ENCODE peak calls at places on chromosomes 6 and 20, in ten cellular contexts. G is mucosa of descending colon, H is endothelial cell, V is GM13977, Y is GM12878, B is H1, E is A673, K is body of pancreas, W is foreskin fibroblast, Z is transverse colon. J is an unnamed sample.
A peak's percentile ranks its signal among the peaks of the same experiment; 100 is the strongest.

GRCh38 chr20:43446361-43446879 is 11.3 kb upstream of the SRSF6 start:
- DNase-seq in G (no peak), H (no peak), V (no peak), Y (no peak), B (no peak), E (no peak), K (no peak), W (peak; percentile 41), Z (no peak), J (no peak)

GRCh38 chr20:58251979-58252591 is 23.6 kb upstream of the ANKRD60 start:
- DNase-seq in G (no peak), H (no peak), V (no peak), Y (no peak), B (no peak), E (peak; percentile 66), K (no peak), W (peak; percentile 89), Z (no peak), J (no peak)

GRCh38 chr6:38353310-38354032 is 286.3 kb downstream of the BTBD9 start:
- DNase-seq in G (no peak), H (no peak), V (no peak), Y (no peak), B (no peak), E (no peak), K (no peak), W (no peak), Z (no peak), J (no peak)

GRCh38 chr6:11242709-11243108 is 10.2 kb upstream of the NEDD9 start:
- DNase-seq in G (no peak), H (no peak), V (no peak), Y (no peak), B (no peak), E (no peak), K (no peak), W (no peak), Z (no peak), J (no peak)

GRCh38 chr6:163533443-163533842 is 118.9 kb downstream of the QKI start:
- DNase-seq in G (no peak), H (no peak), V (no peak), Y (no peak), B (no peak), E (no peak), K (peak; percentile 34), W (peak; percentile 92), Z (no peak), J (no peak)

GRCh38 chr6:144718431-144718830 is 433.3 kb downstream of the UTRN start:
- DNase-seq in G (no peak), H (no peak), V (no peak), Y (no peak), B (no peak), E (no peak), K (no peak), W (peak; percentile 41), Z (no peak), J (no peak)

GRCh38 chr20:31485450-31486339 is 10.6 kb downstream of the REM1 start:
- DNase-seq in G (peak; percentile 38), H (peak; percentile 7), V (no peak), Y (no peak), B (no peak), E (no peak), K (peak; percentile 36), W (no peak), Z (peak; percentile 44), J (peak; percentile 15)

GRCh38 chr20:60037120-60037499 is 78.9 kb downstream of the CDH26 start:
- DNase-seq in G (no peak), H (no peak), V (no peak), Y (no peak), B (no peak), E (peak; percentile 43), K (no peak), W (peak; percentile 31), Z (no peak), J (no peak)

GRCh38 chr20:4018015-4018748 is 2.8 kb upstream of the RNF24 start:
- DNase-seq in G (no peak), H (no peak), V (no peak), Y (no peak), B (no peak), E (no peak), K (no peak), W (no peak), Z (no peak), J (no peak)

DNA sequence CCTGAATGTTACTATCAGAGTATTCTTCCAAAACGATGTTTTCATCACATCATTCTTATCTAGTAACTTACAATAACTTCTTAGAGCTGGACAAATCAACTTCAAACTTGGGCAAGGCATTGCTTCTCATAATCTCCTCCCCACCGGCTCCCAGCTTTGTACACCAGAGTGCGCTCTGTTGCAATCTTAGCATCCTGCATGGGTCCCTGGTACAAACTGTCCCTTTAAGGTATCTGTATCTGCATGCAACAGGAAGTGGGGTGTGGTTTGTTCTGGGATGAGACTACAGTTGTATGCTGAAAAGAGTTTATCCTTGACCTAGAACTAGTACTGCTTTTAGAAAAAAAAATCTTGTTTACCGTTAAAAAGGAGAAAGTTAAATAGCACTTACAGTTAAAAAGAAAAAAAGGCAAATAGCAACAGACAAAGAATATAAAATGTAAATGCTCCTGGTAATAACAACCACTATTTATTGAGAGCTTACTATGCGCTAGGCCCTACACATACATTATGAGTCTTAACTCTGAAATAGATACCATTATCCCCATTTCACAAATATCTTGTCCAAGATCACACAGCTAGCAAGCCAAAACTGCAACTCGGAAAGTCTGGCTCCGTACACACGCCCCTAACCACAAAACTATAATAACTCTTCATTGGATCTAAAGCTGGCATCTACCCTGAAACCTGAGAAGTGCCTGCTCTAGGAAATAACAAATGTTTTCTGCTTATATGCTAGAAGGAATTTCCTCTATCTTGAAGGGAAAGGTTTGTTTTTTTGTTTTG is 9.8 kb upstream of the HECA start:
- DNase-seq in G (peak; percentile 88), H (peak; percentile 16), V (peak; percentile 43), Y (peak; percentile 54), B (no peak), E (peak; percentile 83), K (peak; percentile 74), W (peak; percentile 62), Z (peak; percentile 82), J (peak; percentile 91)
- TF ChIP-seq CTCF in G (no peak), H (no peak), V (peak; percentile 64), Y (peak; percentile 51), B (peak; percentile 64), E (peak; percentile 74), K (peak; percentile 15), W (peak; percentile 33), Z (peak; percentile 36), J (peak; percentile 66)

GRCh38 chr20:57048027-57048869 is 218.2 kb downstream of the BMP7 start:
- DNase-seq in G (peak; percentile 34), H (peak; percentile 61), V (peak; percentile 68), Y (no peak), B (peak; percentile 79), E (peak; percentile 60), K (peak; percentile 37), W (peak; percentile 63), Z (peak; percentile 37), J (peak; percentile 26)
- TF ChIP-seq CTCF in G (peak; percentile 36), H (peak; percentile 67), V (peak; percentile 78), Y (peak; percentile 71), B (peak; percentile 91), E (peak; percentile 66), K (peak; percentile 17), W (peak; percentile 73), Z (peak; percentile 43), J (peak; percentile 44)

GRCh38 chr6:27684264-27685211 is 211.6 kb upstream of the ZNF184 start:
- DNase-seq in G (peak; percentile 47), H (peak; percentile 70), V (peak; percentile 61), Y (peak; percentile 75), B (peak; percentile 86), E (peak; percentile 93), K (peak; percentile 56), W (peak; percentile 65), Z (peak; percentile 36), J (peak; percentile 87)

GRCh38 chr6:27685278-27685677 is 212.4 kb upstream of the ZNF184 start:
- DNase-seq in G (no peak), H (no peak), V (no peak), Y (no peak), B (no peak), E (no peak), K (no peak), W (no peak), Z (no peak), J (no peak)

GRCh38 chr6:27687154-27688013 is 214.5 kb upstream of the ZNF184 start:
- DNase-seq in G (peak; percentile 89), H (peak; percentile 87), V (peak; percentile 80), Y (peak; percentile 67), B (peak; percentile 95), E (peak; percentile 94), K (peak; percentile 61), W (peak; percentile 75), Z (peak; percentile 83), J (peak; percentile 91)

GRCh38 chr6:27688014-27688586 is 215.2 kb upstream of the ZNF184 start:
- DNase-seq in G (peak; percentile 88), H (peak; percentile 78), V (peak; percentile 74), Y (peak; percentile 91), B (peak; percentile 93), E (peak; percentile 95), K (peak; percentile 90), W (peak; percentile 86), Z (peak; percentile 85), J (peak; percentile 95)
- TF ChIP-seq CTCF in G (no peak), H (no peak), V (no peak), Y (no peak), B (no peak), E (no peak), K (no peak), W (no peak), Z (no peak), J (no peak)

DNA sequence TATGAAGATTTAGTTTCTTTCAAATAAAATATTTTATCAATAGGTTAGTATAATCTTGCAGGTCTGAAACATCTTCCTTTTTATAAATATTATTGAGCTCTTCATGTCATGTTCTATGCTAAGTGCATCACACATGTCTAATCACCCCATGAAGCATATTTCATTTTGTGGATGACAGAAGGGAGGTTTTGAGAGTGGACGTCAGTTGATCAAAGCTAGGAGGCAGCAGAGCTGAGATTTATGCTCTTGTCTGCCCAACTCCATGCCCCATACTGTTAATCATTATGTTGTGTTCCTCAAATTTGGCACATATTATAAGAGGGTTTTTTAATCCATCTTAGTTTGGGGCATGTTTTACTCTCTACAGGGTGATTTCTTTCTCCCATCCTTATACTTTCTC is 22.7 kb downstream of the DSE start:
- DNase-seq in G (no peak), H (no peak), V (peak; percentile 20), Y (no peak), B (no peak), E (peak; percentile 52), K (no peak), W (no peak), Z (no peak), J (no peak)
- TF ChIP-seq CTCF in G (no peak), H (no peak), V (peak; percentile 44), Y (peak; percentile 16), B (peak; percentile 26), E (peak; percentile 43), K (no peak), W (no peak), Z (no peak), J (no peak)

GRCh38 chr20:40702504-40702903 is 13.5 kb upstream of the MAFB start:
- DNase-seq in G (no peak), H (no peak), V (no peak), Y (no peak), B (no peak), E (no peak), K (no peak), W (no peak), Z (no peak), J (no peak)
- TF ChIP-seq CTCF in G (no peak), H (no peak), V (peak; percentile 29), Y (peak; percentile 21), B (peak; percentile 43), E (peak; percentile 49), K (no peak), W (no peak), Z (no peak), J (no peak)

GRCh38 chr6:16371401-16371800 is 133.0 kb downstream of the GMPR start:
- DNase-seq in G (no peak), H (no peak), V (no peak), Y (no peak), B (no peak), E (no peak), K (no peak), W (no peak), Z (no peak), J (no peak)
- TF ChIP-seq CTCF in G (no peak), H (no peak), V (no peak), Y (no peak), B (no peak), E (no peak), K (no peak), W (no peak), Z (no peak), J (no peak)

J was measured in activated CD8-positive, alpha-beta T cell treated with anti-CD3 and anti-CD28 coated beads for 36 hours.